ENCODE peak calls at places on chromosomes 4 and X, in seven cellular contexts. One of them, this sample, is unnamed.

GRCh38 chr4:7811536-7812190 is 128.0 kb downstream of the AFAP1 start:
- DNase-seq in H4: no peak
- DNase-seq in DMS153: no peak
- DNase-seq in left cardiac atrium: peak
- DNase-seq in cardiac muscle cell: no peak
- DNase-seq in H54: no peak
- DNase-seq in iris pigment epithelial cell: peak
- DNase-seq in this sample: no peak

GRCh38 chrX:145843196-145843595 is 25.6 kb downstream of the SLITRK2 start:
- DNase-seq in H4: no peak
- DNase-seq in DMS153: no peak
- DNase-seq in left cardiac atrium: no peak
- DNase-seq in cardiac muscle cell: peak
- DNase-seq in H54: no peak
- DNase-seq in iris pigment epithelial cell: no peak
- DNase-seq in this sample: no peak

GRCh38 chr4:181528570-181529184 is 714.5 kb upstream of the TENM3 start:
- DNase-seq in H4: peak
- DNase-seq in DMS153: peak
- DNase-seq in left cardiac atrium: peak
- DNase-seq in cardiac muscle cell: peak
- DNase-seq in H54: peak
- DNase-seq in iris pigment epithelial cell: peak
- DNase-seq in this sample: peak

GRCh38 chr4:36274158-36274557 is 7.3 kb upstream of the DTHD1 start:
- DNase-seq in H4: no peak
- DNase-seq in DMS153: no peak
- DNase-seq in left cardiac atrium: no peak
- DNase-seq in cardiac muscle cell: no peak
- DNase-seq in H54: no peak
- DNase-seq in iris pigment epithelial cell: peak
- DNase-seq in this sample: no peak

GRCh38 chr4:138835833-138836521 is 179.6 kb upstream of the NOCT start:
- DNase-seq in H4: no peak
- DNase-seq in DMS153: peak
- DNase-seq in left cardiac atrium: peak
- DNase-seq in cardiac muscle cell: peak
- DNase-seq in H54: no peak
- DNase-seq in iris pigment epithelial cell: peak
- DNase-seq in this sample: peak

GRCh38 chr4:158729716-158730559 is 6.7 kb upstream of the PPID start:
- DNase-seq in H4: peak
- DNase-seq in DMS153: peak
- DNase-seq in left cardiac atrium: peak
- DNase-seq in cardiac muscle cell: peak
- DNase-seq in H54: no peak
- DNase-seq in iris pigment epithelial cell: peak
- DNase-seq in this sample: peak

GRCh38 chrX:132169554-132169953 is 41.7 kb upstream of the FRMD7 start:
- DNase-seq in H4: no peak
- DNase-seq in DMS153: peak
- DNase-seq in left cardiac atrium: no peak
- DNase-seq in cardiac muscle cell: no peak
- DNase-seq in H54: no peak
- DNase-seq in iris pigment epithelial cell: no peak
- DNase-seq in this sample: no peak

GRCh38 chr4:61541474-61541873 is 341.3 kb downstream of the ADGRL3 start:
- DNase-seq in H4: no peak
- DNase-seq in DMS153: no peak
- DNase-seq in left cardiac atrium: no peak
- DNase-seq in cardiac muscle cell: peak
- DNase-seq in H54: no peak
- DNase-seq in iris pigment epithelial cell: no peak
- DNase-seq in this sample: no peak

GRCh38 chr4:845233-845835 is 19.4 kb upstream of the CPLX1 start:
- DNase-seq in H4: no peak
- DNase-seq in DMS153: no peak
- DNase-seq in left cardiac atrium: peak
- DNase-seq in cardiac muscle cell: no peak
- DNase-seq in H54: no peak
- DNase-seq in iris pigment epithelial cell: peak
- DNase-seq in this sample: no peak

This sample was measured in HS-27A.